ENCODE peak calls at places on chromosomes 16 and 17, in ten cellular contexts. A is GM03348; F is endodermal cell; L is CD8-positive, alpha-beta T cell; V is MM.1S; R is cardiac fibroblast; U is activated T-helper 1 cell treated with Interleukin-2 at 50 U/mL for 16 hours; X is iPS DF 6.9; G is CD4-positive, alpha-beta memory T cell; B is HCT116. T is an unnamed sample.

GRCh38 chr16:13378151-13378550 is 476.8 kb downstream of the SHISA9 start:
- DNase-seq in A (no peak), F (no peak), L (no peak), V (no peak), R (no peak), U (no peak), X (no peak), G (no peak), B (no peak), T (no peak)

GRCh38 chr16:15704545-15704987 is 54.5 kb downstream of the NDE1 start:
- DNase-seq in A (peak), F (peak), L (peak), V (peak), R (peak), U (peak), X (peak), G (peak), B (peak), T (peak)

GRCh38 chr16:87203060-87203656 is 114.0 kb downstream of the C16orf95 start:
- DNase-seq in A (peak), F (peak), L (peak), V (peak), R (peak), U (no peak), X (peak), G (no peak), B (peak), T (peak)

GRCh38 chr17:44636562-44636961 is 19.7 kb upstream of the MEIOC start:
- DNase-seq in A (peak), F (no peak), L (no peak), V (peak), R (peak), U (no peak), X (no peak), G (no peak), B (peak), T (no peak)

GRCh38 chr17:17056167-17056562 is 13.9 kb downstream of the MPRIP start:
- DNase-seq in A (peak), F (no peak), L (no peak), V (no peak), R (peak), U (no peak), X (no peak), G (no peak), B (no peak), T (no peak)

GRCh38 chr17:58637011-58637570 is 54.8 kb downstream of the TEX14 start:
- DNase-seq in A (no peak), F (no peak), L (no peak), V (no peak), R (no peak), U (no peak), X (no peak), G (no peak), B (no peak), T (no peak)

GRCh38 chr17:68482576-68483001 is 25.3 kb upstream of the WIPI1 start:
- DNase-seq in A (no peak), F (no peak), L (no peak), V (no peak), R (no peak), U (no peak), X (no peak), G (no peak), B (no peak), T (no peak)

GRCh38 chr17:32917842-32918241 is 10.1 kb upstream of the TMEM98 start:
- DNase-seq in A (no peak), F (peak), L (no peak), V (no peak), R (no peak), U (no peak), X (no peak), G (no peak), B (no peak), T (no peak)

GRCh38 chr17:17454276-17454675 is 22.5 kb upstream of the MED9 start:
- DNase-seq in A (no peak), F (peak), L (no peak), V (no peak), R (no peak), U (no peak), X (no peak), G (no peak), B (no peak), T (no peak)

GRCh38 chr17:77096570-77097214 is 44.1 kb upstream of the SEC14L1 start:
- DNase-seq in A (peak), F (no peak), L (no peak), V (peak), R (peak), U (no peak), X (no peak), G (no peak), B (peak), T (no peak)

GRCh38 chr17:21816592-21817567 is 124.6 kb downstream of the KCNJ18 start:
- DNase-seq in A (peak), F (no peak), L (no peak), V (no peak), R (no peak), U (no peak), X (no peak), G (no peak), B (no peak), T (no peak)

GRCh38 chr17:4444782-4445473 is 11.2 kb downstream of the SPNS3 start:
- DNase-seq in A (no peak), F (no peak), L (no peak), V (no peak), R (no peak), U (no peak), X (no peak), G (no peak), B (no peak), T (no peak)

GRCh38 chr16:54326266-54326662 is 39.7 kb upstream of the IRX3 start:
- DNase-seq in A (peak), F (no peak), L (no peak), V (no peak), R (peak), U (no peak), X (no peak), G (no peak), B (no peak), T (no peak)

T was measured in mesothelial cell of epicardium.